ENCODE peak calls at places on chromosome 6, in seven cellular contexts. W is brain microvascular endothelial cell; A is tibial artery; G is HFF-Myc; J is hepatocyte; V is DND-41; Z is effector memory CD4-positive, alpha-beta T cell. I is an unnamed sample.

GRCh38 chr6:129567374-129567773 is 142.6 kb downstream of the ARHGAP18 start:
- DNase-seq in J (peak), V (peak), Z (no peak), W (peak), A (peak), G (no peak), I (no peak)

GRCh38 chr6:52317841-52318581 is 33.5 kb upstream of the MCM3 start:
- DNase-seq in A (no peak), W (peak), V (no peak), Z (no peak), G (no peak), J (peak), I (no peak)

GRCh38 chr6:84061174-84061573 is 27.6 kb downstream of the MRAP2 start:
- DNase-seq in W (no peak), A (no peak), G (no peak), J (no peak), V (no peak), Z (no peak), I (no peak)

GRCh38 chr6:169963581-169964297 is 212.3 kb downstream of the ERMARD start:
- DNase-seq in J (no peak), A (no peak), W (no peak), V (peak), Z (no peak), G (no peak), I (no peak)

GRCh38 chr6:157845493-157846259 is 22.6 kb downstream of the SNX9 start:
- DNase-seq in Z (no peak), V (no peak), J (no peak), A (no peak), G (no peak), W (no peak), I (no peak)

GRCh38 chr6:69915346-69915745 is 49.0 kb downstream of the COL19A1 start:
- DNase-seq in V (no peak), J (peak), W (no peak), A (no peak), G (no peak), Z (no peak), I (no peak)

GRCh38 chr6:12051861-12052368 is 39.8 kb downstream of the HIVEP1 start:
- DNase-seq in G (no peak), V (no peak), Z (peak), J (no peak), W (no peak), A (no peak), I (peak)

GRCh38 chr6:135568366-135568765 is 70.8 kb upstream of the AHI1 start:
- DNase-seq in W (peak), A (no peak), G (peak), V (no peak), J (peak), Z (peak), I (peak)

GRCh38 chr6:140537211-140537610 is 1162.8 kb upstream of the CITED2 start:
- DNase-seq in A (no peak), G (peak), Z (no peak), J (no peak), V (no peak), W (no peak), I (no peak)

GRCh38 chr6:29530671-29531310 is 28.7 kb downstream of the UBD start:
- DNase-seq in G (no peak), Z (no peak), J (no peak), W (no peak), V (no peak), A (no peak), I (no peak)

GRCh38 chr6:86775893-86776292 is 161.4 kb upstream of the HTR1E start:
- DNase-seq in V (no peak), J (no peak), G (no peak), Z (no peak), A (no peak), W (no peak), I (no peak)

GRCh38 chr6:134520181-134521115 is 202.5 kb upstream of the SGK1 start:
- DNase-seq in J (peak), G (no peak), Z (no peak), A (no peak), W (no peak), V (no peak), I (peak)

GRCh38 chr6:134041093-134041492 is 11.3 kb downstream of the SLC2A12 start:
- DNase-seq in A (no peak), W (peak), Z (no peak), V (no peak), J (peak), G (no peak), I (peak)

GRCh38 chr6:37492236-37493046 is 7.3 kb downstream of the CCDC167 start:
- DNase-seq in A (no peak), J (no peak), W (no peak), Z (no peak), G (no peak), V (no peak), I (no peak)

GRCh38 chr6:134873500-134874388 is 76.2 kb downstream of the ALDH8A1 start:
- DNase-seq in G (no peak), A (no peak), Z (no peak), W (no peak), V (no peak), J (no peak), I (no peak)

GRCh38 chr6:36461646-36462045 is 18.8 kb downstream of the KCTD20 start:
- DNase-seq in V (no peak), A (no peak), Z (no peak), W (no peak), J (no peak), G (no peak), I (no peak)

GRCh38 chr6:92521553-92521952 is 897.8 kb downstream of the EPHA7 start:
- DNase-seq in G (no peak), V (no peak), A (no peak), W (no peak), J (no peak), Z (no peak), I (no peak)

GRCh38 chr6:63097222-63097621 is 114.0 kb upstream of the FKBP1C start:
- DNase-seq in Z (no peak), A (no peak), G (no peak), J (no peak), W (no peak), V (no peak), I (no peak)

GRCh38 chr6:135323202-135323668 is 142.1 kb downstream of the MYB start:
- DNase-seq in A (no peak), Z (no peak), G (no peak), W (peak), J (no peak), V (peak), I (peak)

GRCh38 chr6:25070547-25071366 is 135.0 kb upstream of the RIPOR2 start:
- DNase-seq in A (peak), V (peak), Z (peak), J (peak), W (peak), G (peak), I (peak)

GRCh38 chr6:53492860-53493634 is 51.9 kb downstream of the GCLC start:
- DNase-seq in J (peak), W (peak), G (peak), Z (no peak), A (no peak), V (no peak), I (peak)

GRCh38 chr6:41884957-41885356 is 10.2 kb downstream of the USP49 start:
- DNase-seq in A (no peak), V (no peak), J (no peak), Z (no peak), G (no peak), W (no peak), I (no peak)

GRCh38 chr6:72554203-72554564 is 67.7 kb upstream of the KCNQ5 start:
- DNase-seq in A (no peak), G (no peak), Z (no peak), V (no peak), W (peak), J (no peak), I (no peak)

GRCh38 chr6:147903321-147903720 is 394.8 kb downstream of the SAMD5 start:
- DNase-seq in G (no peak), V (no peak), A (no peak), W (no peak), Z (no peak), J (no peak), I (no peak)

GRCh38 chr6:45441811-45442453 is 64.2 kb upstream of the SUPT3H start:
- DNase-seq in J (no peak), A (no peak), G (no peak), V (no peak), Z (no peak), W (no peak), I (no peak)

DNA sequence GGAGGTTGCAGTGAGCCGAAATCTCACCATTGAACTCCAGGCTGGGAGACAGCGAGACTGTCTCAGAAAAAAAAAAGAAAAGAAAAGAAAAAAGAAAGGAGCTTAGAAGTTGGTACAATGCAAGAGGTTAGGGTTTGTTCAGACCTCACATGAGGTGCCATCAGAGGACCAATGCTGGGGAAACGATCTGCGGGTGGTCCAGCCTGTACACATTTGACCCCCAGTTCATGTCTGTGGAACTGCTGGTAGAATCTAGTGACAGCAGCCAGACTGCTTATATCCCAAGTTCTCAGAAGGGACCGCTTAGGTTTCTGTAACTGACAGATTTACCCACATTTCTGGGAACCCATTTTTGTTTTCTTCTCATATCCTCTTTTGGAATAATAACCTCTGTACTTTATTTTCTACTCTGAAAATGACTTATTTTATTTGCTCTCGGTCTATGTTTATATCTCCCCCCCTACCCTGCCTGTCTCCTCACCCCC is 4.7 kb downstream of the PPP1R18 start:
- DNase-seq in A (no peak), W (no peak), G (no peak), Z (no peak), J (no peak), V (no peak), I (no peak)
- H3K4me3 ChIP-seq in A (peak), W (peak), G (peak), Z (peak), J (no peak), V (peak), I (peak)

DNA sequence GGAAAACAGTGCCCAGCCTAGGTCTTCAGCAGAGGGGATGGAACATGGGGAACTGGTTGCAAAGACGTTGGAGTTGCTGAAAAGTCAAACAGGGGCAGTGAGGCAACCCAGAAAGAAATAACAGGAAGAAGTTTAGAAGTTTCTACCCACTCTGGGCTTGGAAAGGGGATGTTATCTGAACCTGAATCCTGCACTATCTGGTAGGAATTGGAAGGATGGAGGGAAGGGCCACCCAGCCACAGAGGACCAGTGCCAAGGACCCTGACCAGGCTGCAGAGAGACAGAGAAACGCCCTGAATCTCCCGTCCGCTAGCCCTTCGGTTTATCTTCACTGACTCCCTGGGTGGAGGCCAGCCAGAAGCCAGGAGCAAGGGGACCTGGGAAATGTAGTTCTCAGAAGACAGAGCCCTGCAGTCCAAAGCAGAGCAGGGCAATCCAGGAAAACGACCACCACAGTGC is 217.3 kb upstream of the RREB1 start:
- DNase-seq in J (peak), W (peak), Z (no peak), G (no peak), A (no peak), V (no peak), I (no peak)
- H3K4me3 ChIP-seq in J (no peak), W (no peak), Z (no peak), G (no peak), A (no peak), V (no peak), I (no peak)

DNA sequence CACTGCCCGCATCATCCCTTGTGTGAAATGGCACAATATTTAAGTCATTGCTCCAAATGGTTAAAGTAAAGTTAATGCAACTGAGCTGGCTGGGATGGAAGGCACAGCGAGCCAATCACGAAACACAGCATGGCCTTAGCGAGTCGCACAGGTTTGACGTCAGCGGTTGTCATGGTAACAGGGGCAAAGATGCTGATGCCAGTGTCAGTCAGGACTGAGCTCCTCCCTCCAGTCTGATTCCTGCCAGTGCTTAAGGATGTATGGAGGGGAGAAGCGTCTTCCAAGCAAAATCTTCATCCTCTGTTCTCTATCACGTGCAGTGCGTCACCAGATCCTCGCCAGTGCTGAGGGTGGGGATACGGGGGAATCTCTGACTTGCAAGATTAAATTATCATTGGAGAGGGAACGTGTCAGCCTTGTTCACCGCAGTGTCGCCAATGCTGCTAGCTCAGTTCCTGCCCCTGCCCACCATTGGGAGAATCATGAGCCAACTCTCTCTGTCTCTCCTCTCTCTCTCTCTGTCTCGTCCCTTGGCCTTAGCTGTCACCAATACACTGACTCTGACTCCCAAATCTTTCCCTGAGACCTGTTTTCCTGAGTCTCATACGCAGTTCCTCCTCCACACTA is 24.5 kb downstream of the TSPYL4 start:
- DNase-seq in G (peak), W (peak), J (peak), V (peak), A (peak), Z (no peak), I (peak)
- H3K4me3 ChIP-seq in G (peak), W (peak), J (no peak), V (no peak), A (peak), Z (no peak), I (peak)

GRCh38 chr6:88167625-88167937 is 1.4 kb upstream of the CNR1 start:
- DNase-seq in A (no peak), V (no peak), W (no peak), G (no peak), Z (no peak), J (no peak), I (no peak)
- H3K4me3 ChIP-seq in A (peak), V (no peak), W (peak), G (no peak), Z (no peak), J (peak), I (peak)

GRCh38 chr6:109515781-109516409 is 32.9 kb upstream of the ZBTB24 start:
- DNase-seq in V (no peak), A (no peak), Z (no peak), W (peak), J (no peak), G (no peak), I (no peak)
- H3K4me3 ChIP-seq in V (no peak), A (no peak), Z (peak), W (no peak), J (no peak), G (no peak), I (no peak)